ENCODE peak calls at places on chromosomes 1 and 21, in four cellular contexts. C is endodermal cell, T is activated B cell treated with CpG ODN at 0.5 μM for 24 hours, D is cardiac muscle cell. I is an unnamed sample.

GRCh38 chr1:108880850-108881249 is 4.1 kb downstream of the GPSM2 start:
- DNase-seq in C (no peak), T (no peak), D (peak), I (no peak)

GRCh38 chr1:65065535-65066378 is 82.2 kb upstream of the AK4 start:
- DNase-seq in C (peak), T (no peak), D (peak), I (no peak)

GRCh38 chr1:158191299-158191698 is 10.6 kb downstream of the CD1D start:
- DNase-seq in C (peak), T (no peak), D (no peak), I (no peak)

GRCh38 chr1:98355656-98356384 is 305.7 kb upstream of the SNX7 start:
- DNase-seq in C (no peak), T (no peak), D (no peak), I (no peak)

GRCh38 chr1:33606272-33606671 is 133.8 kb downstream of the ZSCAN20 start:
- DNase-seq in C (no peak), T (no peak), D (no peak), I (no peak)

GRCh38 chr1:226950316-226950715 is 10.2 kb downstream of the COQ8A start:
- DNase-seq in C (no peak), T (no peak), D (no peak), I (no peak)

GRCh38 chr1:44359234-44359937 is 4.3 kb upstream of the ERI3 start:
- DNase-seq in C (no peak), T (no peak), D (no peak), I (no peak)

GRCh38 chr1:55474168-55474786 is 259.1 kb upstream of the USP24 start:
- DNase-seq in C (no peak), T (no peak), D (peak), I (no peak)

GRCh38 chr21:45906196-45906805 is 75.3 kb upstream of the COL6A1 start:
- DNase-seq in C (no peak), T (no peak), D (no peak), I (no peak)

GRCh38 chr1:23126801-23127200 is 41.9 kb downstream of the LUZP1 start:
- DNase-seq in C (no peak), T (no peak), D (peak), I (no peak)

GRCh38 chr1:231165371-231165770 is 3.5 kb downstream of the TRIM67 start:
- DNase-seq in C (no peak), T (no peak), D (peak), I (no peak)

GRCh38 chr1:25492323-25492722 is 51.1 kb upstream of the LDLRAP1 start:
- DNase-seq in C (no peak), T (no peak), D (no peak), I (no peak)
- TF ChIP-seq CTCF in C (peak), T (no peak), D (no peak), I (no peak)

GRCh38 chr1:110340207-110340468 is 961 bp downstream of the RBM15 start:
- DNase-seq in C (no peak), T (no peak), D (no peak), I (no peak)
- TF ChIP-seq CTCF in C (no peak), T (no peak), D (no peak), I (no peak)

GRCh38 chr1:51189421-51190073 is 46.5 kb upstream of the RNF11 start:
- DNase-seq in C (peak), T (no peak), D (peak), I (no peak)
- TF ChIP-seq CTCF in C (peak), T (peak), D (peak), I (peak)

GRCh38 chr1:39699419-39699818 is 8.2 kb upstream of the HPCAL4 start:
- DNase-seq in C (no peak), T (no peak), D (no peak), I (no peak)
- TF ChIP-seq CTCF in C (peak), T (no peak), D (no peak), I (no peak)